ENCODE peak calls at places on chromosome 21, in six cellular contexts. Q is K562, Z is spleen, O is HCT116, S is suprapubic skin, V is sigmoid colon. M is an unnamed sample.
A peak's percentile ranks its signal among the peaks of the same experiment; 100 is the strongest.

GRCh38 chr21:25838809-25839208 is 104.0 kb downstream of the GABPA start:
- DNase-seq in Q (no peak), Z (no peak), O (no peak), S (no peak), V (no peak), M (no peak)

GRCh38 chr21:18951291-18952038 is 547.9 kb upstream of the TMPRSS15 start:
- DNase-seq in Q (no peak), Z (no peak), O (no peak), S (no peak), V (no peak), M (no peak)

GRCh38 chr21:31604591-31605190 is 54.8 kb upstream of the SOD1 start:
- DNase-seq in Q (peak; percentile 76), Z (peak; percentile 87), O (peak; percentile 45), S (no peak), V (peak; percentile 75), M (peak; percentile 78)

GRCh38 chr21:15754640-15755039 is 24.9 kb downstream of the USP25 start:
- DNase-seq in Q (no peak), Z (no peak), O (no peak), S (no peak), V (no peak), M (no peak)

GRCh38 chr21:40186036-40186435 is 318.8 kb downstream of the PCP4 start:
- DNase-seq in Q (no peak), Z (no peak), O (no peak), S (peak; percentile 0), V (no peak), M (no peak)

GRCh38 chr21:31293986-31294385 is 50.1 kb downstream of the TIAM1 start:
- DNase-seq in Q (no peak), Z (no peak), O (peak; percentile 64), S (no peak), V (no peak), M (no peak)

GRCh38 chr21:34994646-34995631 is 54.2 kb downstream of the RUNX1 start:
- DNase-seq in Q (peak; percentile 36), Z (no peak), O (no peak), S (no peak), V (no peak), M (no peak)

GRCh38 chr21:32463889-32464300 is 51.4 kb downstream of the EVA1C start:
- DNase-seq in Q (no peak), Z (no peak), O (peak; percentile 85), S (no peak), V (no peak), M (no peak)

GRCh38 chr21:23853796-23854379 is 1753.4 kb downstream of the MRPL39 start:
- DNase-seq in Q (peak; percentile 16), Z (no peak), O (no peak), S (no peak), V (no peak), M (no peak)

GRCh38 chr21:23804866-23805265 is 1802.4 kb downstream of the MRPL39 start:
- DNase-seq in Q (no peak), Z (no peak), O (no peak), S (no peak), V (no peak), M (no peak)

GRCh38 chr21:15740383-15740782 is 10.6 kb downstream of the USP25 start:
- DNase-seq in Q (no peak), Z (no peak), O (no peak), S (no peak), V (no peak), M (no peak)

GRCh38 chr21:35730325-35730724 is 330.0 kb downstream of the SETD4 start:
- DNase-seq in Q (no peak), Z (no peak), O (no peak), S (no peak), V (no peak), M (no peak)

GRCh38 chr21:32545948-32546441 is 39.3 kb downstream of the TCP10L start:
- DNase-seq in Q (peak; percentile 41), Z (no peak), O (no peak), S (no peak), V (no peak), M (no peak)

GRCh38 chr21:46202592-46203202 is 18.4 kb upstream of the SPATC1L start:
- DNase-seq in Q (no peak), Z (peak; percentile 50), O (no peak), S (no peak), V (peak; percentile 40), M (no peak)

DNA sequence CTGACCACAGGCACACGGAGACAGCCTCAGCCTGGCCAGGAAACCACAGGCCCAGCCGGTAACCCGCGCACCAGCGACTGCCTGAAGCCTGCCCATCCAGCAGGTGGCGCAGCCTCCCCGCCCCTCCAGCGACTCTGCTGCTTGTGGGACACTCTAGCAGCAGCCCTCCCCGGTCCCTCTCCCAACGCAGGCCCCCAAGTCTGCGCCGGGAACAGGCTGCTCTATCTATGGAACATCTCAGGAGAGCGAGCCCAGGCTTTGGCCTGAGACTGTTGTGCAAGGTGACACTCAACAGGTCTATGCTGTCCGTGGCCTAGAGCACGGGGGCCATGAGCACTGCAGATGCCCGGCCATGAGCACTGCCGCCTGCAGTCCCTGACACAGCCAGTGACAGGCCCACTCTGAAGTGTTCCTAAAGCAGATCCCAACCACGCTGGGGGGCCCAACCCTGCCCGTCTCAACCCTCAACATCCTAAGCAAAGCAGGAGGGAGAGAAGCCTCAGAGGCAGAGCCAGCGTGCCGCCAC is 28.4 kb downstream of the WDR4 start:
- DNase-seq in Q (peak; percentile 64), Z (peak; percentile 86), O (no peak), S (no peak), V (no peak), M (peak; percentile 34)
- TF ChIP-seq CTCF in Q (peak; percentile 68), Z (peak; percentile 69), O (peak; percentile 23), S (peak; percentile 4), V (no peak), M (no peak)

GRCh38 chr21:45135868-45136267 is 61.5 kb downstream of the ADARB1 start:
- DNase-seq in Q (no peak), Z (no peak), O (no peak), S (no peak), V (no peak), M (no peak)

GRCh38 chr21:45138199-45139002 is 64.0 kb downstream of the ADARB1 start:
- DNase-seq in Q (peak; percentile 85), Z (peak; percentile 90), O (peak; percentile 52), S (peak; percentile 91), V (peak; percentile 85), M (peak; percentile 72)

GRCh38 chr21:45137612-45137937 is 63.2 kb downstream of the ADARB1 start:
- DNase-seq in Q (no peak), Z (no peak), O (no peak), S (no peak), V (no peak), M (no peak)

GRCh38 chr21:45136500-45136899 is 62.1 kb downstream of the ADARB1 start:
- DNase-seq in Q (peak; percentile 38), Z (no peak), O (no peak), S (no peak), V (no peak), M (no peak)

DNA sequence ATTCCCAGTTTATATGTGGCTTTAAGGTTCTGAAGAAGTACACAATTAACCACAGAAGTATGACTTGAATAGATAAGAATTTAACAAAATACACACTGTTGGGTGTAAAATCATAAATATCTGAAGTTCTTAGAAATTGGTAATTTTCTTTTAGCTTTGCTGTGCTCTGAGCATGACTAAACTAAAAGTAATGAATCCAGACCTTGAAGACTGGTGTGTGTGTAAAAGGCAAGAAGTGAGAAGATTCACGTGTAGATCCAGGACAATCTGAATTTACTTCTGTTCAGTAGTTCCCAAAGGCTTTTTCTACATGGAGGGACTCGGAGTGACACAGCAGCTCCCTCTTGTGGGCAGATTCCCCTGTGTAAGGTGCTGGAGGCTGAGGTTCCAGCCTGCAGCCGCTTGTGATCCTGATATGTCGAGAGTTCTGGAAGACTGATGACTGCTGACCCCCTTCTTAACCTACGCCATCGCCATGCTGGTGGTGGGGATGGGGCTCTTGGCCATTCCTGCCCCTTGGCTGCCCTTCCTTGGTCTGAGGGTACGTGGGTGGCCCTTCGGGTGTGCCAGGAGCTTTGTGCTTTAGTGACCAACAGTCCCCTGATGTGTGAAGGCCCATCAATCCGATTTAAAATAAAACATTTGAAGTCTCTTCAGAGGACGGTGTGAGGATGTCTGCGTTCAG is 62.7 kb downstream of the ADARB1 start:
- DNase-seq in Q (peak; percentile 86), Z (peak; percentile 89), O (peak; percentile 57), S (peak; percentile 89), V (peak; percentile 92), M (peak; percentile 89)
- TF ChIP-seq POLR2AphosphoS5 in Q (no peak), Z (no peak), O (no peak), S (no peak), V (no peak), M (no peak)

GRCh38 chr21:29606613-29607012 is 307.9 kb downstream of the BACH1 start:
- DNase-seq in Q (no peak), Z (no peak), O (no peak), S (no peak), V (no peak), M (no peak)

GRCh38 chr21:29604096-29604495 is 305.4 kb downstream of the BACH1 start:
- DNase-seq in Q (no peak), Z (no peak), O (no peak), S (no peak), V (no peak), M (no peak)

DNA sequence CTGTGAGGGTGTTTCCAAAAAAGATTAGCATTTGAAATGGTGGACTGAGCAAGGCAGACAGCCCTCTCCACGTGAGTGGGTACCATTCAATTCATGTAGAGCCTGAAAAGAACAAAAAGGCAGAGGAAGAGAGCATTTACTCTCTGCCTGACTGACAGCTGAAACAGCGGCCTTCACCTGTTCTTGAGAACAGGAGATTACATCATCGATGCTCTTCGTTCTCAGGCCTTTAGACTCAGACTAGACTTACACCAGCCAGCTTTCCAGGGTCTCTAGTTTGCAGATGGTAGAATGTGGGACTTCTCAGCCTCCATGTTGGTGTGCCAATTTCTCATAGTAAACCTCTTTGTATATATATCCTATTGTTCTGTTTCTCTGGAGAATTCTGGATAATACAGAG is 302.4 kb downstream of the BACH1 start:
- DNase-seq in Q (no peak), Z (no peak), O (no peak), S (no peak), V (no peak), M (no peak)
- TF ChIP-seq POLR2A in Q (no peak), Z (no peak), O (no peak), S (no peak), V (no peak), M (no peak)

GRCh38 chr21:33973268-33973667 is 57.7 kb upstream of the ATP5PO start:
- DNase-seq in Q (no peak), Z (no peak), O (no peak), S (no peak), V (no peak), M (no peak)

GRCh38 chr21:33972539-33972938 is 56.9 kb upstream of the ATP5PO start:
- DNase-seq in Q (no peak), Z (no peak), O (no peak), S (no peak), V (no peak), M (no peak)

GRCh38 chr21:33968998-33969353 is 53.4 kb upstream of the ATP5PO start:
- DNase-seq in Q (no peak), Z (no peak), O (no peak), S (no peak), V (no peak), M (no peak)

GRCh38 chr21:33969600-33969999 is 54.0 kb upstream of the ATP5PO start:
- DNase-seq in Q (no peak), Z (no peak), O (no peak), S (no peak), V (no peak), M (no peak)

DNA sequence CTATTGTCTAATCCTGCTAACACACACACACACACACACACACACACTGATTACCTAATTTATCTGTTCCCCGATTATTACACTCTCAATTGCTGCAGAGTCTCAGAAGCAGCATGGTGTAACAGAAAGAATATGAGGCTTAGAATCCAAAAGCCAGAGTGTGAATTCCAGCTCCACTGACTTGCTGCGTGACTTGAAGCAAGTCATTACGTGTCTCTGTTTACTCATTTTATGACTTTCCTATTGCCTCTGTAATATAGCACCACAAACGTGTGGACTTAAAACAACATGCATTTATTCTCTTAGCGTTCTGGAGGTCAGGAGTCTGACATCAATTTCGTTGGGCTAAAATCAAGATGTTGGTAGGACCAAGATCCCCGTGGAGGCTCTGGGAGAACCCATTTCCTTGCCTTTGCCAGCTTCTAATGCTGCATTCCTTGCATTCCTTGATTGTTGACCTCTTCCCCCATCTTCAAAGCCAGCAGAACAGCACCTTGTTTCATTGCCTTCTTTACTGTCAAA is 55.9 kb upstream of the ATP5PO start:
- DNase-seq in Q (no peak), Z (no peak), O (no peak), S (no peak), V (no peak), M (no peak)
- TF ChIP-seq CTCF in Q (no peak), Z (no peak), O (no peak), S (no peak), V (no peak), M (no peak)

M was measured in stomach.